ENCODE peak calls at places on chromosomes 7 and 10, in ten cellular contexts. K, T, B, G, R, H, A, O, Z and W are unnamed samples.

GRCh38 chr7:30252885-30253795 is 31.3 kb upstream of the ZNRF2 start:
- DNase-seq in K (no peak), T (no peak), B (no peak), G (peak; percentile 79), R (peak; percentile 44), H (peak; percentile 81), A (no peak), O (peak; percentile 81), Z (no peak), W (peak; percentile 62)

GRCh38 chr7:35723011-35723410 is 28.1 kb upstream of the HERPUD2 start:
- DNase-seq in K (no peak), T (no peak), B (peak; percentile 79), G (no peak), R (no peak), H (no peak), A (no peak), O (no peak), Z (no peak), W (peak; percentile 16)

GRCh38 chr7:2638224-2638991 is 6.6 kb downstream of the TTYH3 start:
- DNase-seq in K (no peak), T (no peak), B (peak; percentile 86), G (peak; percentile 94), R (no peak), H (peak; percentile 86), A (no peak), O (peak; percentile 80), Z (no peak), W (no peak)

GRCh38 chr10:70433581-70434280 is 7.8 kb downstream of the NODAL start:
- DNase-seq in K (no peak), T (no peak), B (peak; percentile 70), G (no peak), R (no peak), H (no peak), A (no peak), O (peak; percentile 56), Z (no peak), W (no peak)

GRCh38 chr10:70925377-70926214 is 37.2 kb upstream of the PCBD1 start:
- DNase-seq in K (peak; percentile 79), T (no peak), B (peak; percentile 12), G (no peak), R (peak; percentile 58), H (no peak), A (peak; percentile 17), O (peak; percentile 72), Z (no peak), W (peak; percentile 47)

GRCh38 chr7:25945608-25946007 is 206.4 kb upstream of the NFE2L3 start:
- DNase-seq in K (no peak), T (no peak), B (no peak), G (no peak), R (no peak), H (no peak), A (no peak), O (no peak), Z (no peak), W (no peak)

GRCh38 chr10:123527122-123527521 is 139.0 kb upstream of the GPR26 start:
- DNase-seq in K (no peak), T (no peak), B (no peak), G (no peak), R (no peak), H (no peak), A (no peak), O (no peak), Z (no peak), W (no peak)

GRCh38 chr7:3787717-3788311 is 486.8 kb downstream of the SDK1 start:
- DNase-seq in K (no peak), T (no peak), B (no peak), G (no peak), R (no peak), H (peak; percentile 73), A (no peak), O (peak; percentile 51), Z (no peak), W (peak; percentile 12)

GRCh38 chr7:106045592-106045991 is 66.5 kb downstream of the SYPL1 start:
- DNase-seq in K (no peak), T (peak; percentile 21), B (peak; percentile 66), G (no peak), R (no peak), H (no peak), A (no peak), O (no peak), Z (no peak), W (no peak)

GRCh38 chr7:155280446-155281410 is 16.9 kb upstream of the INSIG1 start:
- DNase-seq in K (no peak), T (no peak), B (no peak), G (peak; percentile 11), R (no peak), H (no peak), A (no peak), O (no peak), Z (no peak), W (no peak)

GRCh38 chr10:60594476-60595051 is 183.7 kb upstream of the CDK1 start:
- DNase-seq in K (no peak), T (no peak), B (peak; percentile 8), G (no peak), R (no peak), H (no peak), A (no peak), O (no peak), Z (no peak), W (peak; percentile 17)

GRCh38 chr10:15141136-15142067 is 27.1 kb downstream of the NMT2 start:
- DNase-seq in K (peak; percentile 55), T (no peak), B (peak; percentile 8), G (no peak), R (no peak), H (no peak), A (no peak), O (no peak), Z (no peak), W (no peak)

GRCh38 chr10:102682981-102683380 is 31.2 kb downstream of the ARL3 start:
- DNase-seq in K (no peak), T (no peak), B (no peak), G (no peak), R (no peak), H (no peak), A (no peak), O (no peak), Z (no peak), W (no peak)